ENCODE peak calls at places on chromosome X, in seven cellular contexts. R is T-helper 1 cell; B is activated naive CD4-positive, alpha-beta T cell; V is lower lobe of right lung; F is stromal cell of bone marrow; G is C1 segment of cervical spinal cord; P is D721Med. S is an unnamed sample.

GRCh38 chrX:41512394-41512793 is 65.3 kb downstream of the NYX start:
- DNase-seq in B (no peak), V (no peak), P (no peak), G (no peak), R (no peak), F (no peak), S (no peak)

GRCh38 chrX:20513185-20513584 is 246.5 kb upstream of the RPS6KA3 start:
- DNase-seq in B (no peak), V (no peak), F (no peak), G (no peak), P (no peak), R (no peak), S (no peak)

GRCh38 chrX:135688137-135688536 is 25.3 kb upstream of the CT45A1 start:
- DNase-seq in V (no peak), R (no peak), B (no peak), P (no peak), G (no peak), F (no peak), S (no peak)

GRCh38 chrX:94302446-94302845 is 628.4 kb downstream of the FAM133A start:
- DNase-seq in V (no peak), P (no peak), B (no peak), F (no peak), G (no peak), R (no peak), S (no peak)

GRCh38 chrX:54042609-54043010 is 1.7 kb downstream of the PHF8 start:
- DNase-seq in P (no peak), B (peak), F (peak), R (peak), V (peak), G (peak), S (no peak)

GRCh38 chrX:134604701-134605271 is 53.5 kb downstream of the PLAC1 start:
- DNase-seq in R (no peak), V (peak), B (no peak), F (no peak), P (peak), G (no peak), S (no peak)

GRCh38 chrX:135520022-135520552 is 373 bp upstream of the INTS6L start:
- DNase-seq in P (no peak), G (no peak), B (no peak), F (no peak), R (no peak), V (no peak), S (no peak)

GRCh38 chrX:150848914-150849365 is 49.5 kb downstream of the CD99L2 start:
- DNase-seq in V (peak), G (no peak), R (no peak), F (no peak), P (no peak), B (no peak), S (no peak)

GRCh38 chrX:47483310-47484268 is 567 bp upstream of the ZNF41 start:
- DNase-seq in B (no peak), P (no peak), R (no peak), F (peak), V (peak), G (no peak), S (no peak)

GRCh38 chrX:7147431-7147977 is at the start of gene STS:
- DNase-seq in P (no peak), R (peak), V (peak), F (no peak), B (peak), G (peak), S (no peak)

GRCh38 chrX:40147399-40148188 is 49.8 kb upstream of the BCOR start:
- DNase-seq in P (no peak), B (no peak), V (no peak), R (no peak), G (no peak), F (no peak), S (no peak)

GRCh38 chrX:19091596-19091995 is 30.7 kb downstream of the ADGRG2 start:
- DNase-seq in V (no peak), F (no peak), P (no peak), G (no peak), R (no peak), B (no peak), S (no peak)

GRCh38 chrX:26442340-26442739 is 226.4 kb downstream of the MAGEB5 start:
- DNase-seq in R (no peak), F (peak), V (no peak), B (no peak), P (no peak), G (no peak), S (no peak)

GRCh38 chrX:100990139-100990538 is 20.6 kb downstream of the ARL13A start:
- DNase-seq in V (no peak), F (no peak), R (no peak), B (no peak), G (no peak), P (no peak), S (no peak)

GRCh38 chrX:13768939-13769338 is 34.4 kb downstream of the OFD1 start:
- DNase-seq in B (no peak), F (no peak), P (no peak), V (no peak), G (no peak), R (no peak), S (no peak)

GRCh38 chrX:140507982-140508305 is 3.1 kb upstream of the SOX3 start:
- DNase-seq in B (no peak), G (no peak), F (no peak), V (peak), P (no peak), R (no peak), S (no peak)

GRCh38 chrX:97026406-97026805 is 142.7 kb downstream of the RPA4 start:
- DNase-seq in G (no peak), B (no peak), F (no peak), R (no peak), P (no peak), V (no peak), S (no peak)

GRCh38 chrX:46376246-46376885 is 168.9 kb downstream of the ZNF674 start:
- DNase-seq in P (no peak), G (no peak), F (peak), B (no peak), R (peak), V (no peak), S (no peak)

GRCh38 chrX:67780694-67781109 is 236.9 kb downstream of the AR start:
- DNase-seq in B (no peak), G (peak), V (peak), R (no peak), F (peak), P (no peak), S (no peak)

GRCh38 chrX:70038515-70038914 is 11.2 kb downstream of the AWAT2 start:
- DNase-seq in P (no peak), F (no peak), R (no peak), V (no peak), B (no peak), G (no peak), S (no peak)

GRCh38 chrX:103488794-103489193 is 30.5 kb downstream of the RAB40A start:
- DNase-seq in P (no peak), V (no peak), G (no peak), F (no peak), B (no peak), R (no peak), S (no peak)

GRCh38 chrX:74784629-74785028 is 140.6 kb downstream of the NEXMIF start:
- DNase-seq in R (no peak), F (no peak), G (no peak), B (no peak), V (no peak), P (no peak), S (no peak)

GRCh38 chrX:43860646-43861370 is 21.4 kb downstream of the MAOB start:
- DNase-seq in P (no peak), V (no peak), R (no peak), F (no peak), B (no peak), G (no peak), S (no peak)

GRCh38 chrX:33273521-33273920 is 62.2 kb upstream of the DMD start:
- DNase-seq in F (no peak), P (no peak), V (no peak), G (no peak), B (no peak), R (no peak), S (no peak)

GRCh38 chrX:130676861-130677260 is 226.1 kb downstream of the ENOX2 start:
- DNase-seq in R (no peak), F (no peak), G (no peak), P (no peak), V (no peak), B (no peak), S (no peak)